ENCODE peak calls at places on chromosomes 1 and 21, in eight cellular contexts. F, C, D, A, M, Z, P and E are unnamed samples.

GRCh38 chr1:29245261-29245660 is 8.9 kb downstream of the PTPRU start:
- DNase-seq in F (no peak), C (no peak), D (no peak), A (no peak), M (no peak), Z (no peak), P (no peak), E (no peak)

GRCh38 chr1:9900142-9901043 is 9.7 kb downstream of the CTNNBIP1 start:
- DNase-seq in F (no peak), C (no peak), D (no peak), A (no peak), M (no peak), Z (no peak), P (no peak), E (no peak)

GRCh38 chr1:111736548-111737215 is 2.5 kb downstream of the INKA2 start:
- DNase-seq in F (no peak), C (no peak), D (no peak), A (no peak), M (no peak), Z (no peak), P (no peak), E (no peak)

GRCh38 chr21:25887646-25888321 is 153.0 kb downstream of the GABPA start:
- DNase-seq in F (no peak), C (no peak), D (no peak), A (no peak), M (no peak), Z (no peak), P (no peak), E (no peak)

GRCh38 chr1:98749152-98749756 is 87.7 kb downstream of the SNX7 start:
- DNase-seq in F (peak; percentile 65), C (no peak), D (no peak), A (no peak), M (no peak), Z (no peak), P (no peak), E (no peak)

GRCh38 chr21:31425158-31425557 is 81.1 kb upstream of the TIAM1 start:
- DNase-seq in F (no peak), C (no peak), D (no peak), A (no peak), M (no peak), Z (no peak), P (no peak), E (no peak)

GRCh38 chr1:67755619-67756018 is 70.6 kb downstream of the GADD45A start:
- DNase-seq in F (peak; percentile 33), C (no peak), D (no peak), A (no peak), M (no peak), Z (no peak), P (no peak), E (no peak)

GRCh38 chr1:21818661-21819060 is 6.6 kb downstream of the LDLRAD2 start:
- DNase-seq in F (peak; percentile 41), C (no peak), D (no peak), A (no peak), M (no peak), Z (peak; percentile 80), P (peak; percentile 19), E (no peak)

GRCh38 chr1:44034423-44034822 is 3.2 kb upstream of the SLC6A9 start:
- DNase-seq in F (no peak), C (no peak), D (no peak), A (no peak), M (no peak), Z (no peak), P (no peak), E (no peak)

GRCh38 chr1:166197141-166197540 is 30.3 kb upstream of the FAM78B start:
- DNase-seq in F (no peak), C (no peak), D (no peak), A (no peak), M (no peak), Z (no peak), P (no peak), E (no peak)

GRCh38 chr1:13699510-13699909 is 478 bp upstream of the PRDM2 start:
- DNase-seq in F (peak; percentile 17), C (no peak), D (no peak), A (no peak), M (no peak), Z (no peak), P (no peak), E (no peak)

GRCh38 chr1:145963218-145964019 is 956 bp downstream of the ANKRD34A start:
- DNase-seq in F (peak; percentile 83), C (peak; percentile 34), D (no peak), A (no peak), M (no peak), Z (no peak), P (no peak), E (no peak)

GRCh38 chr1:219837274-219837993 is 90.9 kb downstream of the SLC30A10 start:
- DNase-seq in F (peak; percentile 91), C (peak; percentile 10), D (peak; percentile 2), A (no peak), M (no peak), Z (peak; percentile 27), P (no peak), E (no peak)

GRCh38 chr1:177802304-177802703 is 167.6 kb downstream of the SEC16B start:
- DNase-seq in F (no peak), C (no peak), D (no peak), A (no peak), M (no peak), Z (no peak), P (no peak), E (no peak)

GRCh38 chr1:29688477-29689365 is 452.4 kb downstream of the PTPRU start:
- DNase-seq in F (peak; percentile 58), C (peak; percentile 36), D (peak; percentile 41), A (peak; percentile 69), M (no peak), Z (peak; percentile 51), P (no peak), E (no peak)

GRCh38 chr1:42168397-42168682 is 3.8 kb upstream of the GUCA2A start:
- DNase-seq in F (no peak), C (no peak), D (no peak), A (no peak), M (no peak), Z (no peak), P (no peak), E (no peak)

GRCh38 chr1:59971464-59971911 is 44.9 kb upstream of the CYP2J2 start:
- DNase-seq in F (peak; percentile 76), C (peak; percentile 39), D (no peak), A (peak; percentile 44), M (no peak), Z (peak; percentile 41), P (peak; percentile 8), E (peak; percentile 9)

GRCh38 chr1:48006318-48006717 is 9.1 kb upstream of the TRABD2B start:
- DNase-seq in F (peak; percentile 42), C (no peak), D (no peak), A (no peak), M (no peak), Z (no peak), P (no peak), E (no peak)

GRCh38 chr1:80917826-80918225 is 882.9 kb upstream of the ADGRL2 start:
- DNase-seq in F (no peak), C (no peak), D (no peak), A (no peak), M (no peak), Z (no peak), P (no peak), E (no peak)

GRCh38 chr1:1630965-1631792 is 794 bp upstream of the MMP23B start:
- DNase-seq in F (peak; percentile 23), C (no peak), D (no peak), A (no peak), M (no peak), Z (peak; percentile 32), P (no peak), E (peak; percentile 29)

GRCh38 chr1:83574749-83575148 is 424.2 kb downstream of the TTLL7 start:
- DNase-seq in F (no peak), C (no peak), D (no peak), A (no peak), M (no peak), Z (no peak), P (no peak), E (no peak)